ENCODE peak calls at places on chromosomes 3 and 15, in nine cellular contexts. V, G, I, U, Z, X, H, J and K are unnamed samples.

GRCh38 chr3:134363381-134363755 is 10.9 kb downstream of the AMOTL2 start:
- DNase-seq in V (no peak), G (no peak), I (no peak), U (no peak), Z (peak; percentile 13), X (no peak), H (no peak), J (no peak), K (no peak)

GRCh38 chr3:126535636-126536035 is 11.7 kb downstream of the CHST13 start:
- DNase-seq in V (no peak), G (no peak), I (no peak), U (peak; percentile 6), Z (no peak), X (no peak), H (no peak), J (no peak), K (no peak)

GRCh38 chr3:40432793-40433192 is 24.3 kb upstream of the RPL14 start:
- DNase-seq in V (no peak), G (no peak), I (no peak), U (no peak), Z (no peak), X (no peak), H (no peak), J (no peak), K (no peak)

GRCh38 chr3:148077318-148077923 is 620.3 kb upstream of the AGTR1 start:
- DNase-seq in V (no peak), G (no peak), I (no peak), U (no peak), Z (peak; percentile 48), X (no peak), H (peak; percentile 54), J (peak; percentile 5), K (peak; percentile 18)

GRCh38 chr15:75606711-75607684 is 18.5 kb downstream of the SNUPN start:
- DNase-seq in V (no peak), G (no peak), I (no peak), U (no peak), Z (no peak), X (no peak), H (no peak), J (no peak), K (no peak)

GRCh38 chr3:49017646-49017977 is 768 bp downstream of the DALRD3 start:
- DNase-seq in V (no peak), G (no peak), I (no peak), U (no peak), Z (peak; percentile 17), X (no peak), H (no peak), J (no peak), K (peak; percentile 59)

GRCh38 chr3:10173926-10174435 is 9.3 kb downstream of the IRAK2 start:
- DNase-seq in V (no peak), G (peak; percentile 81), I (no peak), U (peak; percentile 42), Z (peak; percentile 98), X (no peak), H (peak; percentile 97), J (peak; percentile 82), K (no peak)

GRCh38 chr3:178777718-178778411 is 241.6 kb downstream of the KCNMB2 start:
- DNase-seq in V (no peak), G (peak; percentile 14), I (no peak), U (no peak), Z (no peak), X (peak; percentile 8), H (peak; percentile 1), J (peak; percentile 8), K (no peak)

GRCh38 chr3:195703776-195704175 is 17.0 kb upstream of the MUC20 start:
- DNase-seq in V (no peak), G (no peak), I (no peak), U (no peak), Z (no peak), X (no peak), H (no peak), J (no peak), K (no peak)

GRCh38 chr3:197811343-197811742 is 20.3 kb downstream of the LRCH3 start:
- DNase-seq in V (no peak), G (peak; percentile 77), I (no peak), U (no peak), Z (no peak), X (no peak), H (peak; percentile 97), J (no peak), K (no peak)

GRCh38 chr15:25947336-25948080 is 84.4 kb upstream of the ATP10A start:
- DNase-seq in V (no peak), G (peak; percentile 29), I (peak; percentile 52), U (peak; percentile 21), Z (no peak), X (peak; percentile 22), H (no peak), J (no peak), K (no peak)

GRCh38 chr15:50192926-50193595 is 11.1 kb downstream of the SLC27A2 start:
- DNase-seq in V (no peak), G (no peak), I (no peak), U (no peak), Z (no peak), X (no peak), H (no peak), J (no peak), K (no peak)

GRCh38 chr3:47491777-47492176 is 16.0 kb upstream of the SCAP start:
- DNase-seq in V (no peak), G (no peak), I (no peak), U (no peak), Z (no peak), X (no peak), H (no peak), J (no peak), K (no peak)

GRCh38 chr3:150411971-150412370 is 3.9 kb downstream of the TSC22D2 start:
- DNase-seq in V (no peak), G (no peak), I (no peak), U (no peak), Z (no peak), X (no peak), H (peak; percentile 41), J (no peak), K (no peak)

GRCh38 chr3:43707998-43708397 is 17.3 kb downstream of the ABHD5 start:
- DNase-seq in V (no peak), G (peak; percentile 68), I (no peak), U (no peak), Z (peak; percentile 70), X (no peak), H (peak; percentile 89), J (no peak), K (peak; percentile 60)

GRCh38 chr15:57463360-57463759 is 87.1 kb downstream of the CGNL1 start:
- DNase-seq in V (no peak), G (no peak), I (peak; percentile 2), U (no peak), Z (no peak), X (no peak), H (no peak), J (no peak), K (no peak)